ENCODE peak calls at places on chromosomes 13 and 19, in nine cellular contexts. One of them, this sample, is unnamed. For H3K4me1, the result is how much of the 10 kb centered on the place peaks cover.

GRCh38 chr13:28318418-28318995 is 176.4 kb downstream of the FLT1 start:
- DNase-seq in A549: no peak
- DNase-seq in CD8-positive, alpha-beta T cell: no peak
- DNase-seq in neural progenitor cell: no peak
- DNase-seq in adrenal gland: no peak
- DNase-seq in mesenchymal stem cell: no peak
- DNase-seq in upper lobe of right lung: no peak
- DNase-seq in PC-3: no peak
- DNase-seq in stomach: no peak
- DNase-seq in this sample: no peak

GRCh38 chr13:98201178-98201577 is 24.1 kb upstream of the RNF113B start:
- DNase-seq in A549: no peak
- DNase-seq in CD8-positive, alpha-beta T cell: no peak
- DNase-seq in neural progenitor cell: no peak
- DNase-seq in adrenal gland: no peak
- DNase-seq in mesenchymal stem cell: no peak
- DNase-seq in upper lobe of right lung: no peak
- DNase-seq in PC-3: no peak
- DNase-seq in stomach: no peak
- DNase-seq in this sample: no peak

GRCh38 chr19:392375-392970 is 16.5 kb downstream of the C2CD4C start:
- DNase-seq in A549: no peak
- DNase-seq in CD8-positive, alpha-beta T cell: no peak
- DNase-seq in neural progenitor cell: no peak
- DNase-seq in adrenal gland: no peak
- DNase-seq in mesenchymal stem cell: no peak
- DNase-seq in upper lobe of right lung: peak
- DNase-seq in PC-3: no peak
- DNase-seq in stomach: no peak
- DNase-seq in this sample: no peak

GRCh38 chr13:97798836-97799235 is 154.6 kb upstream of the IPO5 start:
- DNase-seq in A549: no peak
- DNase-seq in CD8-positive, alpha-beta T cell: no peak
- DNase-seq in neural progenitor cell: no peak
- DNase-seq in adrenal gland: no peak
- DNase-seq in mesenchymal stem cell: no peak
- DNase-seq in upper lobe of right lung: no peak
- DNase-seq in PC-3: no peak
- DNase-seq in stomach: no peak
- DNase-seq in this sample: no peak

GRCh38 chr13:90950134-90950533 is 397.4 kb upstream of the MIR17HG start:
- DNase-seq in A549: peak
- DNase-seq in CD8-positive, alpha-beta T cell: no peak
- DNase-seq in neural progenitor cell: no peak
- DNase-seq in adrenal gland: no peak
- DNase-seq in mesenchymal stem cell: no peak
- DNase-seq in upper lobe of right lung: no peak
- DNase-seq in PC-3: peak
- DNase-seq in stomach: no peak
- DNase-seq in this sample: no peak

GRCh38 chr19:1122972-1123363 is 19.2 kb downstream of the GPX4 start:
- DNase-seq in A549: peak
- DNase-seq in CD8-positive, alpha-beta T cell: no peak
- DNase-seq in neural progenitor cell: peak
- DNase-seq in adrenal gland: peak
- DNase-seq in mesenchymal stem cell: peak
- DNase-seq in upper lobe of right lung: peak
- DNase-seq in PC-3: peak
- DNase-seq in stomach: peak
- DNase-seq in this sample: no peak

GRCh38 chr13:32408999-32409313 is 19.0 kb downstream of the N4BP2L1 start:
- DNase-seq in A549: no peak
- DNase-seq in CD8-positive, alpha-beta T cell: no peak
- DNase-seq in neural progenitor cell: no peak
- DNase-seq in adrenal gland: no peak
- DNase-seq in mesenchymal stem cell: no peak
- DNase-seq in upper lobe of right lung: no peak
- DNase-seq in PC-3: no peak
- DNase-seq in stomach: no peak
- DNase-seq in this sample: no peak

GRCh38 chr13:101624981-101625380 is 172.5 kb downstream of the ITGBL1 start:
- DNase-seq in A549: no peak
- DNase-seq in CD8-positive, alpha-beta T cell: no peak
- DNase-seq in neural progenitor cell: no peak
- DNase-seq in adrenal gland: no peak
- DNase-seq in mesenchymal stem cell: no peak
- DNase-seq in upper lobe of right lung: no peak
- DNase-seq in PC-3: peak
- DNase-seq in stomach: no peak
- DNase-seq in this sample: no peak

GRCh38 chr19:54029930-54030490 is 33.7 kb downstream of the VSTM1 start:
- DNase-seq in A549: peak
- DNase-seq in CD8-positive, alpha-beta T cell: peak
- DNase-seq in neural progenitor cell: peak
- DNase-seq in adrenal gland: peak
- DNase-seq in mesenchymal stem cell: peak
- DNase-seq in upper lobe of right lung: no peak
- DNase-seq in PC-3: peak
- DNase-seq in stomach: peak
- DNase-seq in this sample: peak

GRCh38 chr13:20993661-20994440 is 67.5 kb downstream of the LATS2 start:
- DNase-seq in A549: no peak
- DNase-seq in CD8-positive, alpha-beta T cell: no peak
- DNase-seq in neural progenitor cell: no peak
- DNase-seq in adrenal gland: peak
- DNase-seq in mesenchymal stem cell: peak
- DNase-seq in upper lobe of right lung: no peak
- DNase-seq in PC-3: no peak
- DNase-seq in stomach: no peak
- DNase-seq in this sample: no peak

DNA sequence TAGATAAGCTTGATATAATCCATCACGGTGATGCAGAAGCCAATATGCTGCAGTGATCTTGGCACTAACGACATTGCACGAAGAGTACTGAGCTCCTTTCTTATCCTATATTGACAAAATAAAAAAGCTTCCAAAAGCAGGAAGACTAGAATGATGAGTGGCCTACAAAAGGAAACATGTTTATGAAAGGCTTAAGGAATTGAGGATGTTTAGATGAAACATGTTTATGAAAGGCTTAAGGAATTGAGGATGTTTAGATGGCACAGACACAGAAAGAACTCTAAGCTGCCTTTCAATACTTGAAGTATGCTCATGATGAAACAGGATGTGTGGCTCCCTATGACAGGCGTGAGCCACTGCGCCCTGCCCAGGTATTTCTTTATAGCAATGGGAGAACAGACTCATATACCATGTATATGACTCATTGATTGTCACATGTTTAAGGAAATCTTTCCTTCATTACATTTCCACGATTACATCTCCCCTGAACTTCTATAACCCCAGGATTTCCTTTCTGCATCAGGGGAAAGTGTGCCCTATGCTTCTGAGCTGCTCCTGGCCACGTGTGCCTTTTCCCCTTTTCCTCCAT is 690.8 kb upstream of the ARGLU1 start:
- DNase-seq in A549: no peak
- DNase-seq in CD8-positive, alpha-beta T cell: no peak
- DNase-seq in neural progenitor cell: no peak
- DNase-seq in adrenal gland: no peak
- DNase-seq in mesenchymal stem cell: peak
- DNase-seq in upper lobe of right lung: no peak
- DNase-seq in PC-3: peak
- DNase-seq in stomach: no peak
- DNase-seq in this sample: no peak
- H3K4me1 ChIP-seq in A549: under half
- H3K4me1 ChIP-seq in CD8-positive, alpha-beta T cell: under half
- H3K4me1 ChIP-seq in neural progenitor cell: under half
- H3K4me1 ChIP-seq in adrenal gland: under half
- H3K4me1 ChIP-seq in mesenchymal stem cell: under half
- H3K4me1 ChIP-seq in upper lobe of right lung: under half
- H3K4me1 ChIP-seq in PC-3: under half
- H3K4me1 ChIP-seq in stomach: under half
- H3K4me1 ChIP-seq in this sample: under half

GRCh38 chr13:114118086-114118762 is 14.2 kb downstream of the RASA3 start:
- DNase-seq in A549: peak
- DNase-seq in CD8-positive, alpha-beta T cell: no peak
- DNase-seq in neural progenitor cell: no peak
- DNase-seq in adrenal gland: no peak
- DNase-seq in mesenchymal stem cell: peak
- DNase-seq in upper lobe of right lung: no peak
- DNase-seq in PC-3: no peak
- DNase-seq in stomach: no peak
- DNase-seq in this sample: no peak
- H3K27ac ChIP-seq in A549: peak
- H3K27ac ChIP-seq in CD8-positive, alpha-beta T cell: peak
- H3K27ac ChIP-seq in neural progenitor cell: no peak
- H3K27ac ChIP-seq in adrenal gland: no peak
- H3K27ac ChIP-seq in mesenchymal stem cell: peak
- H3K27ac ChIP-seq in upper lobe of right lung: peak
- H3K27ac ChIP-seq in PC-3: peak
- H3K27ac ChIP-seq in stomach: peak
- H3K27ac ChIP-seq in this sample: no peak

DNA sequence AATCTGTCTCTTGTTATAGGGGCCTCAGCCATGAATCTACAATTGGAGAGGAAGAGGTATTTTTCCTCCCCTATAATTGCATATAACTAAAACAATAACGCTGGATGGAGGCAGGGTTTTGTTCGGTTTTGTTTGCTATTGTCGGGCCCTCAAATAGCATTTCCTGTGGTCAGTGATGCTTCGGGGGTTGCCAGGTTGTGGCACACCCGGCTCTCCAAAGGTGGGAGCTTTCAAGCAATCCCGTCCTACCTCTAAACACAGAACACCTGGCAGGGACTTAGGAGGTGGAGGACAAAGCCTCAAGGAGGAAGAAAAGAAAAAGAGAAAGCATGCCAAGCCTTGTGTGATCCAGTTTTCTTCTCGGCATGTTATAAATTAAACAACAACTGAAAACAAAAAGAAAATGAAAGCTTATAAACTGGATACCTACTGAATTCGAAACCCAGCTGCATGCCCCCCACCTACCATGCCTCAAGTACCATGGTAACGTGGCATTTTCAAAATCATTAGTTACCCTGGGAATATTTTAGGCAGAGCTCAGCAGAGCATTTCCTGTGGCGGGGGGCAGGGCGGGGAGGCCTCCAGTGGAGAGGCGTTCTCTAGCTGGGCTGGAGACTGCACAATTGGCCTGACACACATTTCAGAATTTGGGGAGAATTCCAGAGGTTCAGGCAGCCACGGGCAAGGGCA is 213.8 kb downstream of the DCLK1 start:
- DNase-seq in A549: no peak
- DNase-seq in CD8-positive, alpha-beta T cell: no peak
- DNase-seq in neural progenitor cell: no peak
- DNase-seq in adrenal gland: no peak
- DNase-seq in mesenchymal stem cell: no peak
- DNase-seq in upper lobe of right lung: no peak
- DNase-seq in PC-3: no peak
- DNase-seq in stomach: no peak
- DNase-seq in this sample: no peak
- H3K4me3 ChIP-seq in A549: no peak
- H3K4me3 ChIP-seq in CD8-positive, alpha-beta T cell: no peak
- H3K4me3 ChIP-seq in neural progenitor cell: no peak
- H3K4me3 ChIP-seq in adrenal gland: no peak
- H3K4me3 ChIP-seq in mesenchymal stem cell: peak
- H3K4me3 ChIP-seq in upper lobe of right lung: no peak
- H3K4me3 ChIP-seq in PC-3: no peak
- H3K4me3 ChIP-seq in stomach: no peak
- H3K4me3 ChIP-seq in this sample: no peak

GRCh38 chr19:12782174-12782423 is 6.7 kb upstream of the HOOK2 start:
- DNase-seq in A549: no peak
- DNase-seq in CD8-positive, alpha-beta T cell: no peak
- DNase-seq in neural progenitor cell: no peak
- DNase-seq in adrenal gland: no peak
- DNase-seq in mesenchymal stem cell: no peak
- DNase-seq in upper lobe of right lung: no peak
- DNase-seq in PC-3: no peak
- DNase-seq in stomach: no peak
- DNase-seq in this sample: no peak

GRCh38 chr19:12777217-12778019 is 2.1 kb upstream of the HOOK2 start:
- DNase-seq in A549: peak
- DNase-seq in CD8-positive, alpha-beta T cell: peak
- DNase-seq in neural progenitor cell: peak
- DNase-seq in adrenal gland: peak
- DNase-seq in mesenchymal stem cell: peak
- DNase-seq in upper lobe of right lung: peak
- DNase-seq in PC-3: peak
- DNase-seq in stomach: peak
- DNase-seq in this sample: no peak

GRCh38 chr19:12778905-12779161 is 3.5 kb upstream of the HOOK2 start:
- DNase-seq in A549: no peak
- DNase-seq in CD8-positive, alpha-beta T cell: no peak
- DNase-seq in neural progenitor cell: no peak
- DNase-seq in adrenal gland: peak
- DNase-seq in mesenchymal stem cell: no peak
- DNase-seq in upper lobe of right lung: no peak
- DNase-seq in PC-3: no peak
- DNase-seq in stomach: no peak
- DNase-seq in this sample: no peak

GRCh38 chr19:12778020-12778904 is 2.9 kb upstream of the HOOK2 start:
- DNase-seq in A549: peak
- DNase-seq in CD8-positive, alpha-beta T cell: no peak
- DNase-seq in neural progenitor cell: peak
- DNase-seq in adrenal gland: peak
- DNase-seq in mesenchymal stem cell: peak
- DNase-seq in upper lobe of right lung: peak
- DNase-seq in PC-3: peak
- DNase-seq in stomach: peak
- DNase-seq in this sample: no peak

GRCh38 chr19:12779162-12779993 is 4.0 kb upstream of the HOOK2 start:
- DNase-seq in A549: peak
- DNase-seq in CD8-positive, alpha-beta T cell: no peak
- DNase-seq in neural progenitor cell: peak
- DNase-seq in adrenal gland: peak
- DNase-seq in mesenchymal stem cell: peak
- DNase-seq in upper lobe of right lung: no peak
- DNase-seq in PC-3: peak
- DNase-seq in stomach: no peak
- DNase-seq in this sample: no peak
- H3K4me1 ChIP-seq in A549: under half
- H3K4me1 ChIP-seq in CD8-positive, alpha-beta T cell: half or more
- H3K4me1 ChIP-seq in neural progenitor cell: under half
- H3K4me1 ChIP-seq in adrenal gland: under half
- H3K4me1 ChIP-seq in mesenchymal stem cell: under half
- H3K4me1 ChIP-seq in upper lobe of right lung: under half
- H3K4me1 ChIP-seq in PC-3: under half
- H3K4me1 ChIP-seq in stomach: half or more
- H3K4me1 ChIP-seq in this sample: under half

DNA sequence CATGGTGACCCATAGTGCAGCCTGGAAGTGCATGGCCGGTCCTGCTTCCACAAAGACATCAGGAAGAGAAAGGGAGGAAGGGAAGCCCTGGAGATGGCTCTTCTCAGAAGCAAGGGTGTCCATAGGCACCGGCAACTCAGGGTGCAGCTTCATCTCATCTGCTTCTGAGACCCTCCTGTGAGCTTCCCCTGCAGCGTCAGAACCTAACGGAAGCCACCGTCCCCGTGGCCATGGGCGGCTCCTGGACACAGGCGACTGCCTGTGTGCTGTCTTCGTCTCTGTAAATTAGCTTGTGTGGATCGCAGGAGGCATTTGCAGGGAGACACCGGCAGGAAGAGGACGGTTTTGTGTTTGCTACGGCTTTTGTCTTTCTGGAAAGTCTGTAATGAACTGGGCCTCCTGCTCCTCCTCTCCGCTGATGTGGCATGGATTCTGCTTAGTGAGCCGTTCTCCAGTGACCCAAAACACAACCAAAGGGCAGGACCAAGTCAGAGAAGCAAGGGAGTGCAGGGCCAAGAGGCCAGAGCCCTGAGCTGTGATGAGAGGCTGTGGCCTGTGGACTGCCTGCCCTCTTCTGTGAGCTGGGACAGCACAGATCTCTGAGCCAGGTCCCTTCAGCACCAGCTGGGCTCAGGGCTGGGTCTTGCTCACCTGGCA is 2.5 kb downstream of the ATP4B start:
- DNase-seq in A549: no peak
- DNase-seq in CD8-positive, alpha-beta T cell: no peak
- DNase-seq in neural progenitor cell: no peak
- DNase-seq in adrenal gland: no peak
- DNase-seq in mesenchymal stem cell: no peak
- DNase-seq in upper lobe of right lung: peak
- DNase-seq in PC-3: no peak
- DNase-seq in stomach: peak
- DNase-seq in this sample: no peak
- H3K27ac ChIP-seq in A549: no peak
- H3K27ac ChIP-seq in CD8-positive, alpha-beta T cell: no peak
- H3K27ac ChIP-seq in neural progenitor cell: peak
- H3K27ac ChIP-seq in adrenal gland: no peak
- H3K27ac ChIP-seq in mesenchymal stem cell: no peak
- H3K27ac ChIP-seq in upper lobe of right lung: no peak
- H3K27ac ChIP-seq in PC-3: no peak
- H3K27ac ChIP-seq in stomach: peak
- H3K27ac ChIP-seq in this sample: no peak

This sample was measured in iPS DF 6.9.